ENCODE peak calls at places on chromosomes 4 and X, in eight cellular contexts. One of them, this sample, is unnamed.
A peak's percentile ranks its signal among the peaks of the same experiment; 100 is the strongest.

GRCh38 chrX:44152867-44153266 is 179.7 kb upstream of the NDP start:
- DNase-seq in AG20443: peak; percentile 30
- DNase-seq in PC-3: no peak
- DNase-seq in GM04503: no peak
- DNase-seq in SK-N-DZ: no peak
- DNase-seq in cardiac muscle cell: peak; percentile 41
- DNase-seq in amniotic epithelial cell: peak; percentile 36
- DNase-seq in T-helper 2 cell: no peak
- DNase-seq in this sample: peak; percentile 57

GRCh38 chr4:104486702-104487101 is 8.0 kb downstream of the CXXC4 start:
- DNase-seq in AG20443: no peak
- DNase-seq in PC-3: no peak
- DNase-seq in GM04503: no peak
- DNase-seq in SK-N-DZ: no peak
- DNase-seq in cardiac muscle cell: no peak
- DNase-seq in amniotic epithelial cell: no peak
- DNase-seq in T-helper 2 cell: no peak
- DNase-seq in this sample: no peak

GRCh38 chr4:108774809-108775530 is 12.1 kb upstream of the ETNPPL start:
- DNase-seq in AG20443: no peak
- DNase-seq in PC-3: no peak
- DNase-seq in GM04503: no peak
- DNase-seq in SK-N-DZ: no peak
- DNase-seq in cardiac muscle cell: no peak
- DNase-seq in amniotic epithelial cell: no peak
- DNase-seq in T-helper 2 cell: no peak
- DNase-seq in this sample: no peak

GRCh38 chr4:151860561-151861093 is 99.8 kb upstream of the GATB start:
- DNase-seq in AG20443: no peak
- DNase-seq in PC-3: no peak
- DNase-seq in GM04503: no peak
- DNase-seq in SK-N-DZ: no peak
- DNase-seq in cardiac muscle cell: no peak
- DNase-seq in amniotic epithelial cell: no peak
- DNase-seq in T-helper 2 cell: no peak
- DNase-seq in this sample: no peak

GRCh38 chr4:15201782-15202181 is 199.5 kb downstream of the CPEB2 start:
- DNase-seq in AG20443: no peak
- DNase-seq in PC-3: no peak
- DNase-seq in GM04503: no peak
- DNase-seq in SK-N-DZ: no peak
- DNase-seq in cardiac muscle cell: no peak
- DNase-seq in amniotic epithelial cell: no peak
- DNase-seq in T-helper 2 cell: no peak
- DNase-seq in this sample: no peak

GRCh38 chrX:275476-275966 is 5.7 kb upstream of the PLCXD1 start:
- DNase-seq in AG20443: no peak
- DNase-seq in PC-3: no peak
- DNase-seq in GM04503: no peak
- DNase-seq in SK-N-DZ: no peak
- DNase-seq in cardiac muscle cell: no peak
- DNase-seq in amniotic epithelial cell: no peak
- DNase-seq in T-helper 2 cell: no peak
- DNase-seq in this sample: no peak

GRCh38 chr4:184280104-184280503 is 62.4 kb upstream of the ENPP6 start:
- DNase-seq in AG20443: no peak
- DNase-seq in PC-3: no peak
- DNase-seq in GM04503: no peak
- DNase-seq in SK-N-DZ: no peak
- DNase-seq in cardiac muscle cell: no peak
- DNase-seq in amniotic epithelial cell: no peak
- DNase-seq in T-helper 2 cell: no peak
- DNase-seq in this sample: no peak

GRCh38 chr4:7828926-7829325 is 110.7 kb downstream of the AFAP1 start:
- DNase-seq in AG20443: no peak
- DNase-seq in PC-3: no peak
- DNase-seq in GM04503: peak; percentile 52
- DNase-seq in SK-N-DZ: no peak
- DNase-seq in cardiac muscle cell: peak; percentile 71
- DNase-seq in amniotic epithelial cell: peak; percentile 87
- DNase-seq in T-helper 2 cell: no peak
- DNase-seq in this sample: peak; percentile 82

GRCh38 chr4:123945301-123945700 is 548.7 kb downstream of the SPRY1 start:
- DNase-seq in AG20443: no peak
- DNase-seq in PC-3: no peak
- DNase-seq in GM04503: no peak
- DNase-seq in SK-N-DZ: no peak
- DNase-seq in cardiac muscle cell: no peak
- DNase-seq in amniotic epithelial cell: no peak
- DNase-seq in T-helper 2 cell: no peak
- DNase-seq in this sample: no peak

This sample was measured in iris pigment epithelial cell.